ENCODE peak calls at places on chromosomes 13 and 19, in eight cellular contexts. T is A549, O is transverse colon, V is sigmoid colon, K is Peyer's patch, Y is astrocyte of the spinal cord, Q is HFFc6, A is neural crest cell. U is an unnamed sample.

GRCh38 chr13:109568273-109568900 is 218.0 kb downstream of the IRS2 start:
- DNase-seq in T (no peak), O (no peak), V (no peak), K (no peak), Y (peak; percentile 8), Q (no peak), A (no peak), U (no peak)

GRCh38 chr19:29753934-29754305 is 38.9 kb upstream of the C19orf12 start:
- DNase-seq in T (no peak), O (no peak), V (no peak), K (no peak), Y (no peak), Q (no peak), A (no peak), U (no peak)

GRCh38 chr13:43258771-43259170 is 235.4 kb downstream of the DNAJC15 start:
- DNase-seq in T (no peak), O (no peak), V (no peak), K (no peak), Y (no peak), Q (no peak), A (no peak), U (no peak)

GRCh38 chr13:83881917-83882625 is at the start of gene SLITRK1:
- DNase-seq in T (peak; percentile 17), O (no peak), V (no peak), K (no peak), Y (peak; percentile 75), Q (peak; percentile 68), A (peak; percentile 93), U (peak; percentile 18)

GRCh38 chr13:113539822-113540221 is 44.7 kb upstream of the TFDP1 start:
- DNase-seq in T (no peak), O (no peak), V (peak; percentile 22), K (peak; percentile 8), Y (no peak), Q (no peak), A (no peak), U (no peak)

GRCh38 chr19:58305932-58306323 is 751 bp downstream of the ERVK3-1 start:
- DNase-seq in T (no peak), O (peak; percentile 11), V (no peak), K (peak; percentile 47), Y (peak; percentile 2), Q (no peak), A (no peak), U (peak; percentile 33)

GRCh38 chr19:3423183-3423829 is 56.9 kb downstream of the NFIC start:
- DNase-seq in T (no peak), O (no peak), V (no peak), K (no peak), Y (peak; percentile 32), Q (no peak), A (no peak), U (no peak)

GRCh38 chr13:73103238-73103637 is 44.4 kb downstream of the KLF5 start:
- DNase-seq in T (no peak), O (no peak), V (no peak), K (no peak), Y (no peak), Q (no peak), A (no peak), U (no peak)

GRCh38 chr19:10503002-10503789 is at the start of gene KEAP1:
- DNase-seq in T (peak; percentile 53), O (peak; percentile 67), V (peak; percentile 69), K (peak; percentile 70), Y (peak; percentile 35), Q (no peak), A (peak; percentile 41), U (no peak)

GRCh38 chr19:41595890-41596280 is 19.9 kb downstream of the CEACAM21 start:
- DNase-seq in T (no peak), O (no peak), V (no peak), K (no peak), Y (no peak), Q (no peak), A (no peak), U (no peak)

GRCh38 chr13:61123533-61124269 is 291.9 kb downstream of the PCDH20 start:
- DNase-seq in T (no peak), O (no peak), V (no peak), K (no peak), Y (no peak), Q (no peak), A (no peak), U (no peak)

GRCh38 chr19:45071545-45071938 is 4.7 kb downstream of the ZNF296 start:
- DNase-seq in T (no peak), O (no peak), V (no peak), K (no peak), Y (no peak), Q (no peak), A (no peak), U (no peak)

GRCh38 chr13:39012608-39013007 is 22.0 kb upstream of the STOML3 start:
- DNase-seq in T (no peak), O (no peak), V (no peak), K (no peak), Y (no peak), Q (no peak), A (no peak), U (no peak)

GRCh38 chr13:20334309-20334708 is 102.2 kb upstream of the GJB6 start:
- DNase-seq in T (no peak), O (no peak), V (no peak), K (no peak), Y (no peak), Q (no peak), A (no peak), U (no peak)

GRCh38 chr13:45501175-45501526 is 36.4 kb downstream of the COG3 start:
- DNase-seq in T (no peak), O (no peak), V (no peak), K (no peak), Y (no peak), Q (no peak), A (no peak), U (no peak)

GRCh38 chr19:38130399-38130798 is 93.6 kb downstream of the DPF1 start:
- DNase-seq in T (no peak), O (no peak), V (no peak), K (no peak), Y (no peak), Q (no peak), A (no peak), U (no peak)

GRCh38 chr19:38132781-38133180 is 91.2 kb downstream of the DPF1 start:
- DNase-seq in T (no peak), O (no peak), V (no peak), K (no peak), Y (no peak), Q (no peak), A (no peak), U (no peak)

GRCh38 chr19:38139122-38139521 is 84.9 kb downstream of the DPF1 start:
- DNase-seq in T (no peak), O (no peak), V (no peak), K (no peak), Y (no peak), Q (no peak), A (no peak), U (no peak)

GRCh38 chr19:38135150-38135998 is 88.6 kb downstream of the DPF1 start:
- DNase-seq in T (no peak), O (no peak), V (no peak), K (no peak), Y (peak; percentile 11), Q (no peak), A (no peak), U (no peak)

DNA sequence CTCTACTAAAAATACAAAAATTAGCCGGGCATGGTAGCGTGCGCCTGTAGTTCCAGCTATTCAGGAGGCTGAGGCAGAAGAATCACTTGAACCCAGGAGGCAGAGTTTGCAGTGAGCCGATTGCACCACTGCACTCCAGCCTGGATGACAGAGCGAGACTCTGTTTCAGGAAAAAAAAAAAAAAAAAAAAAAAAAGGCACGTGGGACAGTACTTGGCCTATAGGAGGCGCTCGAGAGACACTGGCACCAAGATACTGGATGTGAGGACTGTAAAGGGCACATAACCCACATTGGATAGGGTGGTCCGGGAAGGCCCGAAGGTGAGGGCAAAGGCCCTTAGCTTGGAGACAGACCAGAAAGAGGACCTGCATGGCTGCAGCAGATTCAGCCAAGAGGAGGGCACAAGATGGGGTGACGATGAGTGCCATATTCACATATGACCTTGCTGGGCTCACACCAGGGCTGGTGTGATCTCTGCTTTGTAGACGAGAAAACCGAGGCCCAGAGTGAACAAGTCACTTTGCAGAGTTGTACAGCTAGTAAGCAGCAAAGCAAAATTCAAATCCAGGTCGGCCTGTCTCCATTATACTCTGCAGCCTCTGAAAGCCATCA is 89.4 kb downstream of the DPF1 start:
- DNase-seq in T (peak; percentile 74), O (peak; percentile 16), V (no peak), K (no peak), Y (peak; percentile 28), Q (peak; percentile 24), A (peak; percentile 57), U (peak; percentile 54)
- TF ChIP-seq CTCF in T (peak; percentile 83), O (peak; percentile 18), V (no peak), K (peak; percentile 22), Y (peak; percentile 69), Q (peak; percentile 89), A (peak; percentile 69), U (peak; percentile 41)

DNA sequence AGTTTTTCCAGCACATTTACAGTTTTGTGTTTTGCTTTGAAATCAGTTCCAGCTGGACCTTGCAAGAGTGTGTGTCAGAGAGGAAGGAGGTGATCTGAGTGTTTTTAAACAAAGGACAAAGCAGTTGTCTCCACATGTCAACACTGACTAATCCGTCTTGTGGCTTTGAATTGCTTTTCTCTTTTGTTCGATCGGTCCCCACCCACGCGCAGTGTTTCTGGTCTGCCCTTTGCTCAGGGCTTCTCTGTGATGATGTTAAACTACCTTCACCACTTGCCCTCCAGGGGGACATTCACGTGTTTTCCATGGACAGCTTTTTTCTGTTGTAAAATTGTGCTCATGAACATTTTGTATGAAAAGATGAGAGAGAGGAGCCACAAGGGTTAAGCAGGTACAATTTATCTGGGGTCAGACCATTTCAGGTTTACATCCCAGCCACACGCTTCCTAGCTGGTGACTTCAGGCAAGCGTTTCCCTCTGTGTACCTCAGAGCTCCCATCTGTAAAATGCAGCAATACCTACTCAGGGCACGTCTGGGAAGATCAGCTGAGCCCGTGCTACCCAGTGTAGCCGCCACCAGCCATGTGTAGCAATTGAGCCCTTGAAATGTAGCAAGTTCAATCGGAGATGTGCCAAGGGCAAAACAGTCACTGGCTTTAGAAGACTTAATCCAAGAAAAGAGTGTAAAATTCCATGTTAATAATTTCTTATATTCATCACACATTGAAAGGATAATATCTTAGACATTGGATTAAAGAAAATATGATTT is 13.5 kb upstream of the PLA2G4C start:
- DNase-seq in T (peak; percentile 36), O (no peak), V (no peak), K (no peak), Y (peak; percentile 81), Q (peak; percentile 35), A (peak; percentile 32), U (peak; percentile 62)
- TF ChIP-seq CTCF in T (no peak), O (no peak), V (no peak), K (no peak), Y (peak; percentile 33), Q (peak; percentile 56), A (peak; percentile 50), U (no peak)

GRCh38 chr13:91247768-91248167 is 99.7 kb upstream of the MIR17HG start:
- DNase-seq in T (peak; percentile 1), O (no peak), V (no peak), K (no peak), Y (peak; percentile 27), Q (no peak), A (no peak), U (no peak)
- TF ChIP-seq CTCF in T (no peak), O (no peak), V (no peak), K (peak; percentile 20), Y (peak; percentile 36), Q (peak; percentile 22), A (peak; percentile 77), U (peak; percentile 27)

DNA sequence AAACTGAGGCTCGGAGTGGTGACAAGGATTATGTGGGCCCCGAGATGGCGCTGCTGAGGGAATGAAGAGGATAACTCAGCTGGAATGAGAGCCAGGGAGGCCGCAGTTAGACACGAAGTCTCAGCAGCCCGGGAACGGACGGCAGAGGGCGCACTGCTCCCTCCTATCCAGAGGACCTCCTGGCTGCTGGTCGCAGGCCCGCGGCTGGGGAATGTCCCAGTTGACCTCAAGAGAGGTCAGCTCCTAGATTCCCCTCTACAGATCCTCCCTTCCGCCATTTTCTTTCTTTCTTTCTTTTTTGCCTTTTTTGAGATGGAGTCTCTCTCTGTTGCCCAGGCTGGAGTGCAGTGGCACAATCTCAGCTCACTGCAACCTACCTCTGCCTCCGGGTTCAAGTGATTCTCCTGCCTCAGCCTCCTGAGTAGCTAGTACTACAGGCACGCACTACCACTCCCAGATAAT is 24.1 kb upstream of the ASPDH start:
- DNase-seq in T (peak; percentile 95), O (peak; percentile 76), V (no peak), K (peak; percentile 81), Y (peak; percentile 41), Q (peak; percentile 64), A (peak; percentile 97), U (peak; percentile 84)
- TF ChIP-seq CTCF in T (peak; percentile 98), O (peak; percentile 51), V (no peak), K (peak; percentile 62), Y (peak; percentile 75), Q (peak; percentile 87), A (peak; percentile 92), U (peak; percentile 82)